ENCODE peak calls at places on chromosomes 11 and 22, in nine cellular contexts. One of them, this sample, is unnamed.

GRCh38 chr11:35413568-35413967 is 5.8 kb downstream of the SLC1A2 start:
- DNase-seq in colonic mucosa: no peak
- DNase-seq in GM13977: no peak
- DNase-seq in lower leg skin: no peak
- DNase-seq in MM.1S: no peak
- DNase-seq in dorsolateral prefrontal cortex: no peak
- DNase-seq in fibroblast of the aortic adventitia: no peak
- DNase-seq in suprapubic skin: no peak
- DNase-seq in RWPE1: no peak
- DNase-seq in this sample: no peak

GRCh38 chr22:28810839-28811491 is 10.6 kb upstream of the XBP1 start:
- DNase-seq in colonic mucosa: no peak
- DNase-seq in GM13977: no peak
- DNase-seq in lower leg skin: no peak
- DNase-seq in MM.1S: peak; percentile 5
- DNase-seq in dorsolateral prefrontal cortex: no peak
- DNase-seq in fibroblast of the aortic adventitia: no peak
- DNase-seq in suprapubic skin: no peak
- DNase-seq in RWPE1: no peak
- DNase-seq in this sample: peak; percentile 36

GRCh38 chr22:48869788-48870187 is 957.9 kb downstream of the BRD1 start:
- DNase-seq in colonic mucosa: no peak
- DNase-seq in GM13977: no peak
- DNase-seq in lower leg skin: no peak
- DNase-seq in MM.1S: no peak
- DNase-seq in dorsolateral prefrontal cortex: no peak
- DNase-seq in fibroblast of the aortic adventitia: no peak
- DNase-seq in suprapubic skin: no peak
- DNase-seq in RWPE1: no peak
- DNase-seq in this sample: no peak

GRCh38 chr11:128308793-128309192 is 278.6 kb downstream of the ETS1 start:
- DNase-seq in colonic mucosa: no peak
- DNase-seq in GM13977: no peak
- DNase-seq in lower leg skin: no peak
- DNase-seq in MM.1S: no peak
- DNase-seq in dorsolateral prefrontal cortex: no peak
- DNase-seq in fibroblast of the aortic adventitia: no peak
- DNase-seq in suprapubic skin: no peak
- DNase-seq in RWPE1: no peak
- DNase-seq in this sample: no peak

GRCh38 chr11:125946712-125947418 is 1.0 kb downstream of the VSIG10L2 start:
- DNase-seq in colonic mucosa: no peak
- DNase-seq in GM13977: no peak
- DNase-seq in lower leg skin: no peak
- DNase-seq in MM.1S: no peak
- DNase-seq in dorsolateral prefrontal cortex: no peak
- DNase-seq in fibroblast of the aortic adventitia: no peak
- DNase-seq in suprapubic skin: no peak
- DNase-seq in RWPE1: no peak
- DNase-seq in this sample: no peak

GRCh38 chr11:74347381-74347780 is 35.9 kb upstream of the P4HA3 start:
- DNase-seq in colonic mucosa: no peak
- DNase-seq in GM13977: no peak
- DNase-seq in lower leg skin: no peak
- DNase-seq in MM.1S: no peak
- DNase-seq in dorsolateral prefrontal cortex: no peak
- DNase-seq in fibroblast of the aortic adventitia: no peak
- DNase-seq in suprapubic skin: no peak
- DNase-seq in RWPE1: no peak
- DNase-seq in this sample: no peak

GRCh38 chr11:68412593-68413475 is 47.7 kb upstream of the PPP6R3 start:
- DNase-seq in colonic mucosa: no peak
- DNase-seq in GM13977: peak; percentile 60
- DNase-seq in lower leg skin: peak; percentile 74
- DNase-seq in MM.1S: no peak
- DNase-seq in dorsolateral prefrontal cortex: no peak
- DNase-seq in fibroblast of the aortic adventitia: peak; percentile 52
- DNase-seq in suprapubic skin: peak; percentile 78
- DNase-seq in RWPE1: no peak
- DNase-seq in this sample: no peak

GRCh38 chr11:17405232-17406005 is 17.0 kb upstream of the KCNJ11 start:
- DNase-seq in colonic mucosa: peak; percentile 44
- DNase-seq in GM13977: no peak
- DNase-seq in lower leg skin: peak; percentile 58
- DNase-seq in MM.1S: peak; percentile 37
- DNase-seq in dorsolateral prefrontal cortex: peak; percentile 64
- DNase-seq in fibroblast of the aortic adventitia: peak; percentile 21
- DNase-seq in suprapubic skin: peak; percentile 79
- DNase-seq in RWPE1: no peak
- DNase-seq in this sample: no peak

GRCh38 chr11:70778828-70779365 is 380.6 kb downstream of the CTTN start:
- DNase-seq in colonic mucosa: no peak
- DNase-seq in GM13977: no peak
- DNase-seq in lower leg skin: no peak
- DNase-seq in MM.1S: no peak
- DNase-seq in dorsolateral prefrontal cortex: peak; percentile 50
- DNase-seq in fibroblast of the aortic adventitia: no peak
- DNase-seq in suprapubic skin: no peak
- DNase-seq in RWPE1: no peak
- DNase-seq in this sample: no peak

GRCh38 chr11:129077191-129077590 is 114.9 kb downstream of the ARHGAP32 start:
- DNase-seq in colonic mucosa: no peak
- DNase-seq in GM13977: no peak
- DNase-seq in lower leg skin: no peak
- DNase-seq in MM.1S: no peak
- DNase-seq in dorsolateral prefrontal cortex: no peak
- DNase-seq in fibroblast of the aortic adventitia: no peak
- DNase-seq in suprapubic skin: no peak
- DNase-seq in RWPE1: no peak
- DNase-seq in this sample: no peak

GRCh38 chr11:10303558-10304363 is 1.1 kb upstream of the ADM start:
- DNase-seq in colonic mucosa: peak; percentile 71
- DNase-seq in GM13977: no peak
- DNase-seq in lower leg skin: peak; percentile 46
- DNase-seq in MM.1S: peak; percentile 59
- DNase-seq in dorsolateral prefrontal cortex: no peak
- DNase-seq in fibroblast of the aortic adventitia: peak; percentile 41
- DNase-seq in suprapubic skin: peak; percentile 75
- DNase-seq in RWPE1: peak; percentile 59
- DNase-seq in this sample: no peak

GRCh38 chr22:37419916-37420655 is 7.2 kb downstream of the ELFN2 start:
- DNase-seq in colonic mucosa: no peak
- DNase-seq in GM13977: peak; percentile 59
- DNase-seq in lower leg skin: no peak
- DNase-seq in MM.1S: peak; percentile 12
- DNase-seq in dorsolateral prefrontal cortex: no peak
- DNase-seq in fibroblast of the aortic adventitia: no peak
- DNase-seq in suprapubic skin: no peak
- DNase-seq in RWPE1: peak; percentile 23
- DNase-seq in this sample: no peak

GRCh38 chr11:35232961-35233360 is 94.0 kb downstream of the CD44 start:
- DNase-seq in colonic mucosa: no peak
- DNase-seq in GM13977: no peak
- DNase-seq in lower leg skin: no peak
- DNase-seq in MM.1S: no peak
- DNase-seq in dorsolateral prefrontal cortex: no peak
- DNase-seq in fibroblast of the aortic adventitia: no peak
- DNase-seq in suprapubic skin: no peak
- DNase-seq in RWPE1: no peak
- DNase-seq in this sample: no peak

GRCh38 chr22:25362883-25363240 is 143.4 kb downstream of the CRYBB2 start:
- DNase-seq in colonic mucosa: no peak
- DNase-seq in GM13977: no peak
- DNase-seq in lower leg skin: no peak
- DNase-seq in MM.1S: no peak
- DNase-seq in dorsolateral prefrontal cortex: no peak
- DNase-seq in fibroblast of the aortic adventitia: peak; percentile 7
- DNase-seq in suprapubic skin: no peak
- DNase-seq in RWPE1: no peak
- DNase-seq in this sample: no peak

GRCh38 chr11:114163231-114163631 is 103.7 kb downstream of the ZBTB16 start:
- DNase-seq in colonic mucosa: no peak
- DNase-seq in GM13977: no peak
- DNase-seq in lower leg skin: peak; percentile 82
- DNase-seq in MM.1S: no peak
- DNase-seq in dorsolateral prefrontal cortex: no peak
- DNase-seq in fibroblast of the aortic adventitia: no peak
- DNase-seq in suprapubic skin: no peak
- DNase-seq in RWPE1: peak; percentile 77
- DNase-seq in this sample: no peak

GRCh38 chr22:27534720-27535125 is 266.8 kb downstream of the MN1 start:
- DNase-seq in colonic mucosa: no peak
- DNase-seq in GM13977: no peak
- DNase-seq in lower leg skin: no peak
- DNase-seq in MM.1S: no peak
- DNase-seq in dorsolateral prefrontal cortex: no peak
- DNase-seq in fibroblast of the aortic adventitia: peak; percentile 94
- DNase-seq in suprapubic skin: no peak
- DNase-seq in RWPE1: no peak
- DNase-seq in this sample: no peak

DNA sequence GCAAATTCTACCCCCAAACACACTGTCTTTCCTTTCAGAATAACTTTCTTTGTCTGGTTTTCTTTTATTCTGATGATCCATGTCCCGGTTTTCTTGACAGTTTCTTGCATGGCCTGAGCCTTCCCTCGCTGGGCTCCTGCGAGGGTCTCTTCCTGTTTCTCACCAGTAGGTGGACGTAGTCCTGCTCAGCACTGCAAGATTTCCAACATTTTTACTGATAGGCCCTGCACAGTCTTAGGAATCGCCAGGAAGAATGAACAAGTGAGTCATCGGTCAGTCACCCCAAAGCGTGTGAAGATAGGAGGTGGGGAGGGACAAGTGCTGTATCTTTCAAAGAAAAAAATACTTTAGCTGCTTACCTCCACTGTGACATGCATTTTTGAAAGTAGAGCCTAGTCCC is 16.9 kb upstream of the KIRREL3 start:
- DNase-seq in colonic mucosa: no peak
- DNase-seq in GM13977: no peak
- DNase-seq in lower leg skin: no peak
- DNase-seq in MM.1S: no peak
- DNase-seq in dorsolateral prefrontal cortex: no peak
- DNase-seq in fibroblast of the aortic adventitia: peak; percentile 45
- DNase-seq in suprapubic skin: no peak
- DNase-seq in RWPE1: peak; percentile 59
- DNase-seq in this sample: no peak
- TF ChIP-seq CTCF in colonic mucosa: no peak
- TF ChIP-seq CTCF in GM13977: no peak
- TF ChIP-seq CTCF in lower leg skin: no peak
- TF ChIP-seq CTCF in MM.1S: no peak
- TF ChIP-seq CTCF in dorsolateral prefrontal cortex: no peak
- TF ChIP-seq CTCF in fibroblast of the aortic adventitia: peak; percentile 38
- TF ChIP-seq CTCF in suprapubic skin: no peak
- TF ChIP-seq CTCF in RWPE1: no peak
- TF ChIP-seq CTCF in this sample: no peak

GRCh38 chr11:67370351-67371076 is 2.9 kb downstream of the CLCF1 start:
- DNase-seq in colonic mucosa: no peak
- DNase-seq in GM13977: no peak
- DNase-seq in lower leg skin: no peak
- DNase-seq in MM.1S: no peak
- DNase-seq in dorsolateral prefrontal cortex: no peak
- DNase-seq in fibroblast of the aortic adventitia: no peak
- DNase-seq in suprapubic skin: no peak
- DNase-seq in RWPE1: no peak
- DNase-seq in this sample: no peak

GRCh38 chr11:67372232-67372992 is 986 bp downstream of the CLCF1 start:
- DNase-seq in colonic mucosa: no peak
- DNase-seq in GM13977: no peak
- DNase-seq in lower leg skin: no peak
- DNase-seq in MM.1S: no peak
- DNase-seq in dorsolateral prefrontal cortex: no peak
- DNase-seq in fibroblast of the aortic adventitia: no peak
- DNase-seq in suprapubic skin: no peak
- DNase-seq in RWPE1: no peak
- DNase-seq in this sample: no peak

GRCh38 chr11:67372993-67373915 is at the start of gene CLCF1:
- DNase-seq in colonic mucosa: peak; percentile 71
- DNase-seq in GM13977: peak; percentile 85
- DNase-seq in lower leg skin: no peak
- DNase-seq in MM.1S: peak; percentile 75
- DNase-seq in dorsolateral prefrontal cortex: no peak
- DNase-seq in fibroblast of the aortic adventitia: peak; percentile 90
- DNase-seq in suprapubic skin: peak; percentile 87
- DNase-seq in RWPE1: peak; percentile 77
- DNase-seq in this sample: peak; percentile 68

GRCh38 chr11:67371199-67371548 is 2.2 kb downstream of the CLCF1 start:
- DNase-seq in colonic mucosa: no peak
- DNase-seq in GM13977: no peak
- DNase-seq in lower leg skin: no peak
- DNase-seq in MM.1S: no peak
- DNase-seq in dorsolateral prefrontal cortex: no peak
- DNase-seq in fibroblast of the aortic adventitia: no peak
- DNase-seq in suprapubic skin: no peak
- DNase-seq in RWPE1: no peak
- DNase-seq in this sample: no peak

GRCh38 chr11:67371549-67372231 is 1.7 kb downstream of the CLCF1 start:
- DNase-seq in colonic mucosa: peak; percentile 57
- DNase-seq in GM13977: peak; percentile 70
- DNase-seq in lower leg skin: no peak
- DNase-seq in MM.1S: peak; percentile 12
- DNase-seq in dorsolateral prefrontal cortex: no peak
- DNase-seq in fibroblast of the aortic adventitia: peak; percentile 60
- DNase-seq in suprapubic skin: no peak
- DNase-seq in RWPE1: no peak
- DNase-seq in this sample: no peak
- TF ChIP-seq CTCF in colonic mucosa: no peak
- TF ChIP-seq CTCF in GM13977: peak; percentile 47
- TF ChIP-seq CTCF in lower leg skin: no peak
- TF ChIP-seq CTCF in MM.1S: peak; percentile 44
- TF ChIP-seq CTCF in dorsolateral prefrontal cortex: no peak
- TF ChIP-seq CTCF in fibroblast of the aortic adventitia: peak; percentile 72
- TF ChIP-seq CTCF in suprapubic skin: peak; percentile 17
- TF ChIP-seq CTCF in RWPE1: peak; percentile 55
- TF ChIP-seq CTCF in this sample: no peak

GRCh38 chr11:64875369-64876225 is 2.8 kb downstream of the EHD1 start:
- DNase-seq in colonic mucosa: no peak
- DNase-seq in GM13977: no peak
- DNase-seq in lower leg skin: no peak
- DNase-seq in MM.1S: no peak
- DNase-seq in dorsolateral prefrontal cortex: no peak
- DNase-seq in fibroblast of the aortic adventitia: no peak
- DNase-seq in suprapubic skin: no peak
- DNase-seq in RWPE1: no peak
- DNase-seq in this sample: no peak
- TF ChIP-seq CTCF in colonic mucosa: no peak
- TF ChIP-seq CTCF in GM13977: no peak
- TF ChIP-seq CTCF in lower leg skin: no peak
- TF ChIP-seq CTCF in MM.1S: no peak
- TF ChIP-seq CTCF in dorsolateral prefrontal cortex: peak; percentile 14
- TF ChIP-seq CTCF in fibroblast of the aortic adventitia: peak; percentile 21
- TF ChIP-seq CTCF in suprapubic skin: no peak
- TF ChIP-seq CTCF in RWPE1: no peak
- TF ChIP-seq CTCF in this sample: no peak

DNA sequence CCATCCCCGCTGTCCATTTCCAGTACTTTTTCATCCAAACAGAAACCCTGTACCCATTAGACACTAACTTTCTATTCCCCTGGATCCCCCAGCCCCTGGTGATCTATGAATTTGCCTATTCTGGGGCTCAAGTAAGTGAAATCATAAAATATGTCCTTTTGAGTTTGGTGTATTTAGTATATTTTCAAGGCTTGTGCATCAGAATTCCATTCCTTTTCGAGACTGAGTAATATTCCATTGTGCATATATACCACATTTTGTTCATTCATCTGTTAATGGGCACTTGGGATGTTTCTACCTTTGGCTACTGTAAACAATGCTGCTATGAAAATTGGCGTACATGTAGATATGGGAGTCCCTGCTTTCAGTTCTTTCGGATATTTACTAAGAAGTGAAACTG is 16.0 kb downstream of the APLP2 start:
- DNase-seq in colonic mucosa: no peak
- DNase-seq in GM13977: no peak
- DNase-seq in lower leg skin: no peak
- DNase-seq in MM.1S: no peak
- DNase-seq in dorsolateral prefrontal cortex: no peak
- DNase-seq in fibroblast of the aortic adventitia: no peak
- DNase-seq in suprapubic skin: no peak
- DNase-seq in RWPE1: no peak
- DNase-seq in this sample: no peak
- TF ChIP-seq CTCF in colonic mucosa: no peak
- TF ChIP-seq CTCF in GM13977: no peak
- TF ChIP-seq CTCF in lower leg skin: no peak
- TF ChIP-seq CTCF in MM.1S: no peak
- TF ChIP-seq CTCF in dorsolateral prefrontal cortex: no peak
- TF ChIP-seq CTCF in fibroblast of the aortic adventitia: no peak
- TF ChIP-seq CTCF in suprapubic skin: no peak
- TF ChIP-seq CTCF in RWPE1: no peak
- TF ChIP-seq CTCF in this sample: no peak